ENCODE peak calls at places on chromosomes 1 and 21, in four cellular contexts. One of them, this sample, is unnamed. For H3K36me3, the result is how much of the 10 kb centered on the place peaks cover.

GRCh38 chr21:46205121-46205520 is 20.9 kb upstream of the SPATC1L start:
- DNase-seq in GM06990: no peak
- DNase-seq in astrocyte: no peak
- DNase-seq in CD4-positive, alpha-beta memory T cell: no peak
- DNase-seq in this sample: no peak

GRCh38 chr1:69686367-69686984 is 118.8 kb downstream of the LRRC7 start:
- DNase-seq in astrocyte: no peak
- DNase-seq in CD4-positive, alpha-beta memory T cell: no peak
- DNase-seq in GM06990: no peak
- DNase-seq in this sample: no peak

GRCh38 chr1:117591248-117591647 is 14.6 kb upstream of the TENT5C start:
- DNase-seq in CD4-positive, alpha-beta memory T cell: no peak
- DNase-seq in GM06990: no peak
- DNase-seq in astrocyte: no peak
- DNase-seq in this sample: no peak

GRCh38 chr1:199202331-199202730 is 563.5 kb downstream of the PTPRC start:
- DNase-seq in astrocyte: no peak
- DNase-seq in CD4-positive, alpha-beta memory T cell: no peak
- DNase-seq in GM06990: no peak
- DNase-seq in this sample: no peak

GRCh38 chr1:210685295-210685650 is 356.6 kb downstream of the HHAT start:
- DNase-seq in astrocyte: no peak
- DNase-seq in CD4-positive, alpha-beta memory T cell: no peak
- DNase-seq in GM06990: no peak
- DNase-seq in this sample: no peak

GRCh38 chr1:116777831-116778830 is 23.9 kb downstream of the CD2 start:
- DNase-seq in GM06990: no peak
- DNase-seq in CD4-positive, alpha-beta memory T cell: no peak
- DNase-seq in astrocyte: peak
- DNase-seq in this sample: no peak

GRCh38 chr1:201270616-201271390 is 12.5 kb upstream of the PKP1 start:
- DNase-seq in astrocyte: no peak
- DNase-seq in CD4-positive, alpha-beta memory T cell: no peak
- DNase-seq in GM06990: no peak
- DNase-seq in this sample: no peak

GRCh38 chr1:178307264-178307663 is 189.5 kb downstream of the CLEC20A start:
- DNase-seq in astrocyte: no peak
- DNase-seq in GM06990: no peak
- DNase-seq in CD4-positive, alpha-beta memory T cell: no peak
- DNase-seq in this sample: no peak

GRCh38 chr1:114758251-114758832 is 558 bp upstream of the CSDE1 start:
- DNase-seq in CD4-positive, alpha-beta memory T cell: no peak
- DNase-seq in astrocyte: peak
- DNase-seq in GM06990: no peak
- DNase-seq in this sample: no peak

GRCh38 chr1:167678422-167678821 is 43.4 kb upstream of the MPZL1 start:
- DNase-seq in GM06990: no peak
- DNase-seq in astrocyte: no peak
- DNase-seq in CD4-positive, alpha-beta memory T cell: no peak
- DNase-seq in this sample: no peak

GRCh38 chr1:234538930-234539649 is 60.1 kb upstream of the TARBP1 start:
- DNase-seq in GM06990: no peak
- DNase-seq in CD4-positive, alpha-beta memory T cell: no peak
- DNase-seq in astrocyte: no peak
- DNase-seq in this sample: no peak

GRCh38 chr1:78419309-78419708 is 71.5 kb upstream of the PTGFR start:
- DNase-seq in GM06990: no peak
- DNase-seq in CD4-positive, alpha-beta memory T cell: no peak
- DNase-seq in astrocyte: peak
- DNase-seq in this sample: no peak

GRCh38 chr1:158649052-158649451 is 37.5 kb downstream of the SPTA1 start:
- DNase-seq in CD4-positive, alpha-beta memory T cell: no peak
- DNase-seq in astrocyte: no peak
- DNase-seq in GM06990: no peak
- DNase-seq in this sample: no peak

GRCh38 chr1:74426208-74426932 is 86.0 kb downstream of the LRRC53 start:
- DNase-seq in astrocyte: peak
- DNase-seq in CD4-positive, alpha-beta memory T cell: no peak
- DNase-seq in GM06990: no peak
- DNase-seq in this sample: no peak

GRCh38 chr1:3910769-3911520 is 10.9 kb upstream of the C1orf174 start:
- DNase-seq in GM06990: peak
- DNase-seq in CD4-positive, alpha-beta memory T cell: peak
- DNase-seq in astrocyte: no peak
- DNase-seq in this sample: peak

DNA sequence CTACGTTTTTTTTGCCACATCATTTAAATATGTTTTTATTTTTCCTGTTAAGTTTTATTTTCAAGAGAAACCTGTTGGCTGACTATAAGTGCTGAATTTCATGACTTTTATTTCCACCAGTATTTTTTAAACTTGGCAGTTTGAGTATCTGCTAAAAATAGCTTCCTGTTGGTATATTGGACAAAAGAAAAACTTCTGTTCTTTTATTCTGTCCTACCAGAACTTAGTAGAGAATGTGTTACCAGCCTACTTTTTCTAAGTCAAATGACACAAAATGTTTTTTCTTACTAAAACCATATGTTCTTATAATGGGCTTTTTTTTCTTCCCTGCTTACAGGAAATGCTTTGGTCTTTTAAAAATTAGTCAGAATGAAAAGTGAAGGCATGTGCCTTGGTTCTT is 7.6 kb downstream of the DR1 start:
- DNase-seq in CD4-positive, alpha-beta memory T cell: no peak
- DNase-seq in astrocyte: peak
- DNase-seq in GM06990: no peak
- DNase-seq in this sample: no peak
- H3K36me3 ChIP-seq in CD4-positive, alpha-beta memory T cell: under half
- H3K36me3 ChIP-seq in astrocyte: under half
- H3K36me3 ChIP-seq in GM06990: under half
- H3K36me3 ChIP-seq in this sample: under half

DNA sequence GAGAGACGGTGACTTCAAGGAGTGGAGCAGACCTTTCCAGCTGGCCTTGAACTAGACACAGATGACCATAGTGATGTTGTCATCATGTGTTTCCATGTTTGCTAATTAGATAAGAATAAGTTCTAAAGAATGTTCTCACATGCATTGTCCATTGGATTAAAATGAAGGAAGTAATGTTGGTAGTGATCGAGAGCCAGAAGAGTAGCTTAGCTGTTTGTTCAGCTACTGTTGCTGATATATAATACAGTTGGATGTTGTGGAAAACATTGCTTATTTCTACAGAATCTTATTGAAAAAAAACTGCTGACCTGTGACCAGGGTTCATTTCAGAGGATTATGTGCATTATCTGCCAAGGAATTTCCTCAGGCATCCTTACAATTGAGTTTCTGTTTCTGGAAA is 249.1 kb upstream of the POGK start:
- DNase-seq in GM06990: no peak
- DNase-seq in astrocyte: no peak
- DNase-seq in CD4-positive, alpha-beta memory T cell: no peak
- DNase-seq in this sample: no peak
- H3K36me3 ChIP-seq in GM06990: under half
- H3K36me3 ChIP-seq in astrocyte: under half
- H3K36me3 ChIP-seq in CD4-positive, alpha-beta memory T cell: under half
- H3K36me3 ChIP-seq in this sample: under half

GRCh38 chr1:246901874-246902273 is 29.9 kb downstream of the AHCTF1 start:
- DNase-seq in astrocyte: no peak
- DNase-seq in GM06990: no peak
- DNase-seq in CD4-positive, alpha-beta memory T cell: no peak
- DNase-seq in this sample: no peak
- H3K36me3 ChIP-seq in astrocyte: half or more
- H3K36me3 ChIP-seq in GM06990: under half
- H3K36me3 ChIP-seq in CD4-positive, alpha-beta memory T cell: half or more
- H3K36me3 ChIP-seq in this sample: under half

DNA sequence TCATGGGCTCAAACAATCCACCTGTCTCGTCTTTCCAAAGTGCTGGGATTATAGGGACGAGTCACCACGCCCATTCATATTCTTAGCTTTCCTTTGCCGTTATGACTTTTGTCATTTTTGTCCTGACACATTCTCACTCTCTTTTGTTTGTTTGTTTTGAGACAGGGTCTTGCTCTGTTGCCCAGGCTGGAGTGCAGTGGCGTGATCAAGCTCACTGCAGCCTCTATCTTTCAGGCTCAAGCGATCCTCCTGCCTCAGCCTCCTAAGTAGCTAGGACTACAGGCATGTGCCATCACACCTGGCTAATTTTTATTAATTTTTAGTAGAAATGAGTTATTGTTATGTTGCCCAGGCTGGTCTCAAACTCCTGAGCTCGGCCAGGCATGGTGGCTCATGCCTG is 11.8 kb upstream of the MED18 start:
- DNase-seq in astrocyte: no peak
- DNase-seq in CD4-positive, alpha-beta memory T cell: no peak
- DNase-seq in GM06990: no peak
- DNase-seq in this sample: no peak
- H3K36me3 ChIP-seq in astrocyte: under half
- H3K36me3 ChIP-seq in CD4-positive, alpha-beta memory T cell: under half
- H3K36me3 ChIP-seq in GM06990: under half
- H3K36me3 ChIP-seq in this sample: under half